ENCODE peak calls at places on chromosome 20, in six cellular contexts. Q is CD8-positive, alpha-beta memory T cell; N is HAP-1; T is cardiac muscle cell; M is endodermal cell; R is fibroblast of lung. E is an unnamed sample.

GRCh38 chr20:20452254-20452676 is 84.4 kb downstream of the INSM1 start:
- DNase-seq in Q (peak; percentile 3), N (peak; percentile 78), T (peak; percentile 60), M (peak; percentile 90), R (peak; percentile 79), E (peak; percentile 48)

GRCh38 chr20:24991897-24992419 is 593 bp downstream of the APMAP start:
- DNase-seq in Q (no peak), N (peak; percentile 53), T (peak; percentile 35), M (no peak), R (no peak), E (no peak)

GRCh38 chr20:9280654-9281053 is 211.8 kb downstream of the PLCB4 start:
- DNase-seq in Q (no peak), N (no peak), T (no peak), M (no peak), R (no peak), E (no peak)

GRCh38 chr20:16846011-16846410 is 97.9 kb downstream of the OTOR start:
- DNase-seq in Q (no peak), N (no peak), T (no peak), M (no peak), R (no peak), E (no peak)

GRCh38 chr20:24693466-24694156 is 224.2 kb downstream of the SYNDIG1 start:
- DNase-seq in Q (no peak), N (no peak), T (no peak), M (peak; percentile 21), R (no peak), E (no peak)

GRCh38 chr20:47220161-47220582 is 136.3 kb downstream of the ZMYND8 start:
- DNase-seq in Q (peak; percentile 17), N (peak; percentile 75), T (peak; percentile 28), M (peak; percentile 87), R (peak; percentile 41), E (no peak)

GRCh38 chr20:20454850-20455627 is 87.1 kb downstream of the INSM1 start:
- DNase-seq in Q (no peak), N (no peak), T (no peak), M (no peak), R (no peak), E (no peak)

GRCh38 chr20:59807909-59808728 is 125.3 kb downstream of the SYCP2 start:
- DNase-seq in Q (no peak), N (peak; percentile 4), T (no peak), M (peak; percentile 24), R (no peak), E (no peak)

GRCh38 chr20:53413188-53413631 is 180.4 kb downstream of the ZNF217 start:
- DNase-seq in Q (peak; percentile 43), N (peak; percentile 64), T (peak; percentile 31), M (peak; percentile 96), R (no peak), E (peak; percentile 42)

GRCh38 chr20:15740046-15740775 is 833.0 kb downstream of the KIF16B start:
- DNase-seq in Q (no peak), N (no peak), T (no peak), M (no peak), R (no peak), E (no peak)

GRCh38 chr20:21173496-21174025 is 47.7 kb downstream of the KIZ start:
- DNase-seq in Q (no peak), N (no peak), T (no peak), M (no peak), R (peak; percentile 8), E (no peak)

GRCh38 chr20:63808964-63809674 is 21.9 kb downstream of the ZBTB46 start:
- DNase-seq in Q (no peak), N (no peak), T (no peak), M (no peak), R (no peak), E (no peak)

GRCh38 chr20:17536944-17537444 is 5.8 kb upstream of the BFSP1 start:
- DNase-seq in Q (peak; percentile 60), N (peak; percentile 82), T (peak; percentile 82), M (peak; percentile 94), R (peak; percentile 84), E (peak; percentile 68)

GRCh38 chr20:41119593-41120561 is 17.5 kb upstream of the PLCG1 start:
- DNase-seq in Q (no peak), N (no peak), T (no peak), M (no peak), R (no peak), E (no peak)

GRCh38 chr20:37697314-37697713 is 3.5 kb downstream of the CTNNBL1 start:
- DNase-seq in Q (no peak), N (no peak), T (no peak), M (peak; percentile 3), R (no peak), E (no peak)

GRCh38 chr20:59428441-59429205 is 128.2 kb downstream of the EDN3 start:
- DNase-seq in Q (no peak), N (no peak), T (no peak), M (peak; percentile 54), R (no peak), E (no peak)

GRCh38 chr20:62605236-62605948 is 36.9 kb upstream of the SLCO4A1 start:
- DNase-seq in Q (no peak), N (no peak), T (no peak), M (no peak), R (no peak), E (no peak)
- H3K4me1 ChIP-seq in Q (peaks cover 25% of the 10 kb centered on the region), N (peaks cover 8% of the 10 kb centered on the region), T (no peaks in the 10 kb centered on the region), M (no peaks in the 10 kb centered on the region), R (peaks cover 10% of the 10 kb centered on the region), E (peaks cover 26% of the 10 kb centered on the region)

GRCh38 chr20:45592574-45593189 is 13.6 kb upstream of the WFDC8 start:
- DNase-seq in Q (peak; percentile 0), N (peak; percentile 47), T (peak; percentile 11), M (peak; percentile 51), R (peak; percentile 17), E (peak; percentile 0)
- H3K4me1 ChIP-seq in Q (no peaks in the 10 kb centered on the region), N (no peaks in the 10 kb centered on the region), T (no peaks in the 10 kb centered on the region), M (no peaks in the 10 kb centered on the region), R (no peaks in the 10 kb centered on the region), E (no peaks in the 10 kb centered on the region)

DNA sequence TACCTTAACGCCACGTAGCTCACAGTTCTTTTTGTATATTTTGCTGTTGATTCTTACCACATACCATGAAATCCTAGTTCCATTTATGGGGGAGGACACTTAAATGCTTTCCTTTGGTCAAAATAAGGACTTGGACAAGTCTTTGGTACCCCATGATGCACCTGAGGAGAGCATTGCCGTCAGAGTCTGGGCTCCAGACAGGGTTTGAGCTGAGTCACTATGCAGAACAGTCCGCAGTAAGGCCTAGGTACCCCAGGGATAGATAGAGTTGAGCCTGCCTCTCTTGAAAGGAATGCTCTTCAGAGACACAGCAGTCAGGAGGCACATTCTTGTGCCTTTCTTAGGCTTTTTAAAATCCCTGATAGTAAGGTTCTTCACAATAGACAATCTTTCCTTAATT is 6.0 kb downstream of the PARD6B start:
- DNase-seq in Q (no peak), N (no peak), T (peak; percentile 38), M (peak; percentile 78), R (no peak), E (no peak)
- H3K4me1 ChIP-seq in Q (peaks cover 14% of the 10 kb centered on the region), N (peaks cover 39% of the 10 kb centered on the region), T (peaks cover 64% of the 10 kb centered on the region), M (peaks cover 28% of the 10 kb centered on the region), R (peaks cover 2% of the 10 kb centered on the region), E (peaks cover 12% of the 10 kb centered on the region)

GRCh38 chr20:31562241-31562640 is 42.8 kb upstream of the ID1 start:
- DNase-seq in Q (no peak), N (no peak), T (no peak), M (no peak), R (no peak), E (no peak)
- H3K4me1 ChIP-seq in Q (peaks cover 12% of the 10 kb centered on the region), N (peaks cover 6% of the 10 kb centered on the region), T (no peaks in the 10 kb centered on the region), M (peaks cover 9% of the 10 kb centered on the region), R (peaks cover 29% of the 10 kb centered on the region), E (peaks cover 15% of the 10 kb centered on the region)

DNA sequence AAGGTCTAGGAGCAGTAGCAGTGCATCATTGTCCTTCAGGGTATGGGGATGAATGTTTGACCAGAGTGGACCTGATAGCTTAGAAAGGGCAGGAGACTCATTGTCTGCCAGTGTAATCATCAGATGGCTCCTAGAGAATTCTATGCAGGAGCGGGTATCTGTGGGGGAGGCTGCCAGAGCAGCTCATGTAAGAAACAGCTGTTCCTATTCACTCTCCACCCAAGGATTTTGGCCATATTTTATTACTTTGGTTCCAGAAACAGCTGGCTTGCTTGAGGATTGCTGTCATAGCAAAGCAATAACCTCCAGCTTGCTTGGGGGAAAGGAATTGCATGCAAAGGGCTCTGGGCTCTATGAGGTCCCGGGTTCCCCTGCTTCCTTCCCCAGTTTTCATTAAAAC is 44.1 kb downstream of the RALY start:
- DNase-seq in Q (no peak), N (no peak), T (no peak), M (no peak), R (peak; percentile 92), E (no peak)
- H3K4me1 ChIP-seq in Q (peaks cover 52% of the 10 kb centered on the region), N (peaks cover 5% of the 10 kb centered on the region), T (peaks cover 62% of the 10 kb centered on the region), M (peaks cover 15% of the 10 kb centered on the region), R (peaks cover 7% of the 10 kb centered on the region), E (peaks cover 67% of the 10 kb centered on the region)

GRCh38 chr20:62307226-62308101 is 4.7 kb downstream of the ADRM1 start:
- DNase-seq in Q (no peak), N (no peak), T (no peak), M (no peak), R (peak; percentile 15), E (no peak)

GRCh38 chr20:62304331-62305148 is 1.7 kb downstream of the ADRM1 start:
- DNase-seq in Q (no peak), N (no peak), T (no peak), M (no peak), R (no peak), E (no peak)

GRCh38 chr20:62306440-62307187 is 3.8 kb downstream of the ADRM1 start:
- DNase-seq in Q (no peak), N (no peak), T (no peak), M (no peak), R (no peak), E (no peak)

GRCh38 chr20:62305149-62305764 is 2.5 kb downstream of the ADRM1 start:
- DNase-seq in Q (no peak), N (no peak), T (no peak), M (no peak), R (no peak), E (no peak)

DNA sequence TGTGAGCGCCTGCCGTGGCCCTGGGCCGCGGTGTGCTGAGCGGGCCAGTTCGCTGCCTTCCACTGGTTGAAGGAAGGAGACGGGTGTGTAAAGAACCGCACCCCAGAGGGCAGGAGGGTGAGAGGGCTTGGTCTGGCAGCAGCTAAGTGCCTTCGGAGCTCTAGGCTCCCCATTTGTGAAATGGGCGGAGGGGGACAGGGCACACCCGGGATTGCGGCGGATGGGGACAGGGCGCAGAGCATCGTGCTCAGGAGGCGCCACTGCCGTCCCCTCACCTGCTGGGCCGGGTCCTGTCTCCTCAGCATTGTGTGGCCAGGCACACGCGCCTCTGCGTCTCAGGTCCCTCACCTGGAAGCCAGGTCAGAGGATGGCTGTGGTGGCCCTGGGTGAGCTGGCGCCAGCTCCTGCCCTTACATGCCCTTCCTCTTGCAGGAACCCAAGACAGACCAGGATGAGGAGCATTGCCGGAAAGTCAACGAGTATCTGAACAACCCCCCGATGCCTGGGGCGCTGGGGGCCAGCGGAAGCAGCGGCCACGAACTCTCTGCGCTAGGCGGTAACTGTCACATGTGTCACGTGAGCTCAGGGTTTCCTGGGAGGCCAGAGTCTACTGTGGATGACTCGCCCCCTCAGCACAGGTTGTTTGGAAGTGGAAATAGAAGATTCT is 3.1 kb downstream of the ADRM1 start:
- DNase-seq in Q (no peak), N (no peak), T (no peak), M (no peak), R (no peak), E (no peak)
- H3K4me1 ChIP-seq in Q (peaks cover 26% of the 10 kb centered on the region), N (peaks cover 11% of the 10 kb centered on the region), T (peaks cover 13% of the 10 kb centered on the region), M (peaks cover 13% of the 10 kb centered on the region), R (peaks cover 4% of the 10 kb centered on the region), E (peaks cover 30% of the 10 kb centered on the region)